ENCODE peak calls at places on chromosomes 6 and 20, in four cellular contexts. One of them, this sample, is unnamed.

GRCh38 chr20:46040902-46041535 is 12.0 kb downstream of the SLC12A5 start:
- DNase-seq in epithelial cell of esophagus: peak
- DNase-seq in PC-3: peak
- DNase-seq in WTC11: peak
- DNase-seq in this sample: peak

GRCh38 chr6:75230484-75231325 is 12.9 kb downstream of the COX7A2 start:
- DNase-seq in epithelial cell of esophagus: peak
- DNase-seq in PC-3: peak
- DNase-seq in WTC11: peak
- DNase-seq in this sample: peak

GRCh38 chr20:6122873-6123649 is at the start of gene FERMT1:
- DNase-seq in epithelial cell of esophagus: peak
- DNase-seq in PC-3: peak
- DNase-seq in WTC11: peak
- DNase-seq in this sample: peak

GRCh38 chr6:104580452-104580851 is 279.3 kb downstream of the HACE1 start:
- DNase-seq in epithelial cell of esophagus: no peak
- DNase-seq in PC-3: no peak
- DNase-seq in WTC11: no peak
- DNase-seq in this sample: peak

GRCh38 chr6:132215805-132216204 is 185.5 kb downstream of the MOXD1 start:
- DNase-seq in epithelial cell of esophagus: no peak
- DNase-seq in PC-3: no peak
- DNase-seq in WTC11: no peak
- DNase-seq in this sample: no peak

GRCh38 chr6:2738373-2738979 is 12.2 kb downstream of the MYLK4 start:
- DNase-seq in epithelial cell of esophagus: peak
- DNase-seq in PC-3: peak
- DNase-seq in WTC11: peak
- DNase-seq in this sample: peak

GRCh38 chr6:89301586-89302194 is 13.4 kb downstream of the GABRR2 start:
- DNase-seq in epithelial cell of esophagus: no peak
- DNase-seq in PC-3: no peak
- DNase-seq in WTC11: no peak
- DNase-seq in this sample: no peak

GRCh38 chr6:166760288-166760687 is 133.2 kb upstream of the RPS6KA2 start:
- DNase-seq in epithelial cell of esophagus: no peak
- DNase-seq in PC-3: no peak
- DNase-seq in WTC11: no peak
- DNase-seq in this sample: no peak

GRCh38 chr6:48429021-48429420 is 318.0 kb upstream of the PTCHD4 start:
- DNase-seq in epithelial cell of esophagus: no peak
- DNase-seq in PC-3: peak
- DNase-seq in WTC11: no peak
- DNase-seq in this sample: peak

GRCh38 chr20:9392892-9393857 is 121.2 kb upstream of the LAMP5 start:
- DNase-seq in epithelial cell of esophagus: peak
- DNase-seq in PC-3: peak
- DNase-seq in WTC11: peak
- DNase-seq in this sample: peak

GRCh38 chr6:7050911-7051779 is 56.6 kb upstream of the RREB1 start:
- DNase-seq in epithelial cell of esophagus: peak
- DNase-seq in PC-3: peak
- DNase-seq in WTC11: peak
- DNase-seq in this sample: peak

GRCh38 chr6:164069352-164070022 is 655.0 kb downstream of the QKI start:
- DNase-seq in epithelial cell of esophagus: no peak
- DNase-seq in PC-3: no peak
- DNase-seq in WTC11: no peak
- DNase-seq in this sample: peak

GRCh38 chr6:159941286-159942113 is 27.4 kb upstream of the IGF2R start:
- DNase-seq in epithelial cell of esophagus: peak
- DNase-seq in PC-3: peak
- DNase-seq in WTC11: no peak
- DNase-seq in this sample: peak

GRCh38 chr20:43528258-43528875 is 20.9 kb downstream of the L3MBTL1 start:
- DNase-seq in epithelial cell of esophagus: no peak
- DNase-seq in PC-3: no peak
- DNase-seq in WTC11: no peak
- DNase-seq in this sample: no peak

GRCh38 chr20:8388707-8389106 is 256.6 kb downstream of the PLCB1 start:
- DNase-seq in epithelial cell of esophagus: no peak
- DNase-seq in PC-3: no peak
- DNase-seq in WTC11: no peak
- DNase-seq in this sample: no peak

GRCh38 chr20:54063998-54064676 is 6.3 kb downstream of the BCAS1 start:
- DNase-seq in epithelial cell of esophagus: no peak
- DNase-seq in PC-3: no peak
- DNase-seq in WTC11: no peak
- DNase-seq in this sample: no peak

GRCh38 chr6:170024940-170025339 is 265.9 kb downstream of the DLL1 start:
- DNase-seq in epithelial cell of esophagus: no peak
- DNase-seq in PC-3: peak
- DNase-seq in WTC11: no peak
- DNase-seq in this sample: peak

GRCh38 chr6:16674666-16675392 is 86.4 kb downstream of the ATXN1 start:
- DNase-seq in epithelial cell of esophagus: no peak
- DNase-seq in PC-3: peak
- DNase-seq in WTC11: no peak
- DNase-seq in this sample: no peak

GRCh38 chr6:129440691-129441090 is 269.3 kb downstream of the ARHGAP18 start:
- DNase-seq in epithelial cell of esophagus: peak
- DNase-seq in PC-3: no peak
- DNase-seq in WTC11: no peak
- DNase-seq in this sample: no peak

GRCh38 chr6:42637681-42638080 is 73.9 kb downstream of the UBR2 start:
- DNase-seq in epithelial cell of esophagus: no peak
- DNase-seq in PC-3: no peak
- DNase-seq in WTC11: no peak
- DNase-seq in this sample: no peak

GRCh38 chr6:33620158-33620583 is 951 bp upstream of the ITPR3 start:
- DNase-seq in epithelial cell of esophagus: no peak
- DNase-seq in PC-3: peak
- DNase-seq in WTC11: no peak
- DNase-seq in this sample: no peak

GRCh38 chr6:106102034-106102433 is 15.9 kb downstream of the PRDM1 start:
- DNase-seq in epithelial cell of esophagus: no peak
- DNase-seq in PC-3: no peak
- DNase-seq in WTC11: no peak
- DNase-seq in this sample: no peak

GRCh38 chr20:58715709-58716475 is 23.3 kb downstream of the NPEPL1 start:
- DNase-seq in epithelial cell of esophagus: no peak
- DNase-seq in PC-3: no peak
- DNase-seq in WTC11: no peak
- DNase-seq in this sample: no peak

GRCh38 chr6:17478223-17478907 is 85.0 kb downstream of the CAP2 start:
- DNase-seq in epithelial cell of esophagus: no peak
- DNase-seq in PC-3: no peak
- DNase-seq in WTC11: no peak
- DNase-seq in this sample: no peak

GRCh38 chr6:166558156-166559025 is 28.1 kb downstream of the RAMACL start:
- DNase-seq in epithelial cell of esophagus: no peak
- DNase-seq in PC-3: peak
- DNase-seq in WTC11: no peak
- DNase-seq in this sample: no peak

GRCh38 chr6:117441824-117442264 is 16.1 kb upstream of the ROS1 start:
- DNase-seq in epithelial cell of esophagus: peak
- DNase-seq in PC-3: peak
- DNase-seq in WTC11: no peak
- DNase-seq in this sample: peak

GRCh38 chr6:125151715-125152114 is 1.9 kb upstream of the TPD52L1 start:
- DNase-seq in epithelial cell of esophagus: no peak
- DNase-seq in PC-3: no peak
- DNase-seq in WTC11: no peak
- DNase-seq in this sample: no peak

GRCh38 chr20:48332555-48332954 is 495.2 kb downstream of the PREX1 start:
- DNase-seq in epithelial cell of esophagus: no peak
- DNase-seq in PC-3: peak
- DNase-seq in WTC11: no peak
- DNase-seq in this sample: no peak

GRCh38 chr6:124795879-124796838 is 166.1 kb upstream of the RNF217 start:
- DNase-seq in epithelial cell of esophagus: peak
- DNase-seq in PC-3: peak
- DNase-seq in WTC11: peak
- DNase-seq in this sample: peak

GRCh38 chr6:127077886-127078285 is 40.6 kb upstream of the RSPO3 start:
- DNase-seq in epithelial cell of esophagus: peak
- DNase-seq in PC-3: no peak
- DNase-seq in WTC11: no peak
- DNase-seq in this sample: no peak

GRCh38 chr6:148629197-148629909 is 117.5 kb upstream of the UST start:
- DNase-seq in epithelial cell of esophagus: no peak
- DNase-seq in PC-3: no peak
- DNase-seq in WTC11: no peak
- DNase-seq in this sample: no peak

GRCh38 chr6:32432050-32432450 is 7.6 kb upstream of the HLA-DRA start:
- DNase-seq in epithelial cell of esophagus: peak
- DNase-seq in PC-3: peak
- DNase-seq in WTC11: no peak
- DNase-seq in this sample: peak

GRCh38 chr6:42010185-42010872 is 40.0 kb upstream of the TAF8 start:
- DNase-seq in epithelial cell of esophagus: no peak
- DNase-seq in PC-3: no peak
- DNase-seq in WTC11: peak
- DNase-seq in this sample: no peak

GRCh38 chr20:51807864-51808263 is 5.5 kb upstream of the SALL4 start:
- DNase-seq in epithelial cell of esophagus: no peak
- DNase-seq in PC-3: no peak
- DNase-seq in WTC11: no peak
- DNase-seq in this sample: no peak

GRCh38 chr20:51812861-51813260 is 10.5 kb upstream of the SALL4 start:
- DNase-seq in epithelial cell of esophagus: no peak
- DNase-seq in PC-3: no peak
- DNase-seq in WTC11: no peak
- DNase-seq in this sample: no peak

GRCh38 chr20:51811040-51811351 is 8.7 kb upstream of the SALL4 start:
- DNase-seq in epithelial cell of esophagus: peak
- DNase-seq in PC-3: peak
- DNase-seq in WTC11: no peak
- DNase-seq in this sample: peak

GRCh38 chr20:51811514-51811913 is 9.2 kb upstream of the SALL4 start:
- DNase-seq in epithelial cell of esophagus: no peak
- DNase-seq in PC-3: no peak
- DNase-seq in WTC11: no peak
- DNase-seq in this sample: no peak

GRCh38 chr20:51810155-51811039 is 8.1 kb upstream of the SALL4 start:
- DNase-seq in epithelial cell of esophagus: no peak
- DNase-seq in PC-3: peak
- DNase-seq in WTC11: no peak
- DNase-seq in this sample: no peak
- TF ChIP-seq CTCF in epithelial cell of esophagus: no peak
- TF ChIP-seq CTCF in PC-3: peak
- TF ChIP-seq CTCF in WTC11: peak
- TF ChIP-seq CTCF in this sample: no peak

DNA sequence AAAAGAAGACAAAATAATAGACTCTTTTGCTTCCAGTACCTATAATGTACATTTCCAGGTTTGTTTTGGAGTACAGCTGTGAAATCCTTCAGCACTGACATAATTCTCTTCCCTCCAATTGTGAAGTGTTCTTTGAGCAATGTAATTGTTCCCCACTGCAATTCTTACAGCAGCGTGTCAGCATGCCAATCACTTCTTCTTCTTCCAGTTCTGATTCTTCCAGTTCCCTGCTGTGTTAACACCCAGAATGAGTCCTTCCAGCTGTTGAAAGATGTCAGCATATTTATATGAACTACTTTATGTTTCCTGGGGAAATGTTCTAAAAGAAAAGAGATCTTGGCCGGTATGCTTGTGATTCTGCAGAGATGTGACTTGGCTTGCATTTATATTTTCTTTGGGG is 213.9 kb downstream of the UNC5CL start:
- DNase-seq in epithelial cell of esophagus: no peak
- DNase-seq in PC-3: no peak
- DNase-seq in WTC11: no peak
- DNase-seq in this sample: no peak
- TF ChIP-seq CTCF in epithelial cell of esophagus: no peak
- TF ChIP-seq CTCF in PC-3: no peak
- TF ChIP-seq CTCF in WTC11: no peak
- TF ChIP-seq CTCF in this sample: no peak

DNA sequence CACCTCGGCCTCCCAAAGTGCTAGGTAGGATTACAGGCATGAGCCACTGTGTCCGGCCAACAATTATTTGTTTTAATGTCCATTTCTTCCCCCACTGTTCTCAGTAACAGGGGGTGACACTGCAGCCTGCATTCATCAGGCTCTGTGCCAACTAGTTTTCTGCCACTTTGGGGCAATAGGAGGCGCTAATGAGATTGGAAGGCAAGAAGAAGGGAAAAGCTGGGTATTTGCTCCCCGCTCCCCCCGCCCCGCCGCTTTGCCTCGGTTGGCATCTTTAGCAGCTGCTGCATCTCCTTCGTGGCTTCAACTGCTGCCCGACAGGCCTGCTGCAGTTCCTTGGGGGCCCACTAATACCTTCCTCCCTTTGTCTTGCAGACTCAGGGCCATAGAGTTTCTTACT is 35.0 kb upstream of the MDGA1 start:
- DNase-seq in epithelial cell of esophagus: no peak
- DNase-seq in PC-3: no peak
- DNase-seq in WTC11: peak
- DNase-seq in this sample: peak
- TF ChIP-seq CTCF in epithelial cell of esophagus: no peak
- TF ChIP-seq CTCF in PC-3: peak
- TF ChIP-seq CTCF in WTC11: peak
- TF ChIP-seq CTCF in this sample: peak

GRCh38 chr20:25224941-25225340 is 22.9 kb upstream of the PYGB start:
- DNase-seq in epithelial cell of esophagus: no peak
- DNase-seq in PC-3: no peak
- DNase-seq in WTC11: no peak
- DNase-seq in this sample: no peak

GRCh38 chr20:25221592-25222460 is 26.1 kb upstream of the PYGB start:
- DNase-seq in epithelial cell of esophagus: no peak
- DNase-seq in PC-3: no peak
- DNase-seq in WTC11: no peak
- DNase-seq in this sample: no peak

GRCh38 chr20:25222461-25223178 is 25.3 kb upstream of the PYGB start:
- DNase-seq in epithelial cell of esophagus: no peak
- DNase-seq in PC-3: no peak
- DNase-seq in WTC11: no peak
- DNase-seq in this sample: no peak

GRCh38 chr20:25223765-25224720 is 23.8 kb upstream of the PYGB start:
- DNase-seq in epithelial cell of esophagus: no peak
- DNase-seq in PC-3: no peak
- DNase-seq in WTC11: no peak
- DNase-seq in this sample: no peak

DNA sequence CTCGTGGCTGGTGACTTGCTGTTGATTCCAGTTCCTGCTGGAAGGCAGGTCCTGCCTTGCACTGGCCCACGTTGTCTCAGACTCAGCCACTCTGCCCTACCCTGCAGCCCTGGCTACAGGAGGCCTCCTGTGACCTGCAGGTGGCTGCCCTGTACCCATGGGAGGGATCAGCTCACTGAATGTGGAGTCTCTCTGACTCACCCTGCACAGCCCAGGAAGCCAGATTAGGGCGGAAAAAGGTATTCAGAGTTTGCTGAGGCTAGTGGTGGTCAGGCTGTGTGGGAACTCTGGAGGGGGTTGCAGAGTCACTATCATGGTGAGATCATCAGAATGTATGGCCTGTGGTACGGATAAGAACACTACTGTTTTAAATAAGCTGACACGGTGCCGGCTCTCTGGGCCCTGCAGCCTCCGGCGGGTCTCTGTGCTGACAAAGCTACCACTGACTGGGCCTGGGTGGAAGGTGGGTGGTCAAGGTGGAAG is 24.7 kb upstream of the PYGB start:
- DNase-seq in epithelial cell of esophagus: peak
- DNase-seq in PC-3: peak
- DNase-seq in WTC11: no peak
- DNase-seq in this sample: peak
- TF ChIP-seq CTCF in epithelial cell of esophagus: peak
- TF ChIP-seq CTCF in PC-3: peak
- TF ChIP-seq CTCF in WTC11: no peak
- TF ChIP-seq CTCF in this sample: no peak